ENCODE peak calls at places on chromosomes 16 and 17, in nine cellular contexts. K is A549, S is SK-N-SH, F is GM23338, P is HCT116, L is HepG2, Y is K562, T is Panc1, U is GM12878. N is an unnamed sample.

GRCh38 chr16:87458424-87458915 is 34.4 kb downstream of the ZCCHC14 start:
- DNase-seq in Y (no peak), P (no peak), L (no peak), F (no peak), U (no peak), K (no peak), S (peak), T (no peak), N (no peak)

GRCh38 chr17:35089846-35090193 is 26.3 kb upstream of the RFFL start:
- DNase-seq in K (peak), S (no peak), U (no peak), L (peak), T (no peak), F (peak), P (no peak), Y (peak), N (peak)

GRCh38 chr17:12813680-12814079 is 24.4 kb downstream of the ARHGAP44 start:
- DNase-seq in P (no peak), U (no peak), K (no peak), Y (no peak), S (no peak), F (no peak), T (no peak), L (no peak), N (no peak)

GRCh38 chr16:11029948-11030347 is 85.6 kb downstream of the CLEC16A start:
- DNase-seq in T (no peak), F (no peak), U (no peak), L (no peak), K (no peak), S (no peak), Y (no peak), P (no peak), N (no peak)

GRCh38 chr17:951388-952132 is 28.0 kb downstream of the NXN start:
- DNase-seq in Y (no peak), L (peak), S (no peak), F (peak), K (peak), U (no peak), P (no peak), T (no peak), N (peak)

GRCh38 chr17:17633310-17633709 is 41.8 kb upstream of the PEMT start:
- DNase-seq in K (no peak), U (no peak), Y (no peak), L (no peak), S (no peak), P (no peak), T (no peak), F (no peak), N (no peak)

GRCh38 chr16:89712476-89712805 is 8.3 kb downstream of the VPS9D1 start:
- DNase-seq in L (no peak), S (peak), Y (peak), P (no peak), U (no peak), K (no peak), F (no peak), T (no peak), N (no peak)

GRCh38 chr16:67656344-67657016 is 3.6 kb downstream of the ACD start:
- DNase-seq in U (no peak), Y (no peak), T (no peak), F (no peak), S (no peak), L (no peak), K (no peak), P (no peak), N (no peak)

GRCh38 chr17:60292697-60293096 is 99.2 kb downstream of the USP32 start:
- DNase-seq in L (no peak), K (no peak), T (no peak), U (no peak), S (no peak), P (no peak), F (no peak), Y (no peak), N (no peak)

GRCh38 chr16:31695667-31696066 is 168.0 kb downstream of the AHSP start:
- DNase-seq in L (no peak), T (no peak), F (no peak), Y (no peak), U (no peak), S (no peak), P (no peak), K (no peak), N (no peak)

GRCh38 chr17:43868236-43868994 is 21.4 kb downstream of the CD300LG start:
- DNase-seq in T (no peak), P (no peak), S (no peak), Y (no peak), U (no peak), L (no peak), K (no peak), F (no peak), N (peak)

GRCh38 chr16:71669926-71670536 is 44.0 kb downstream of the MARVELD3 start:
- DNase-seq in L (no peak), F (no peak), T (no peak), Y (no peak), P (no peak), K (peak), U (no peak), S (no peak), N (no peak)

GRCh38 chr16:65244811-65245210 is 122.9 kb upstream of the CDH11 start:
- DNase-seq in L (no peak), U (no peak), F (no peak), P (no peak), S (no peak), K (no peak), T (no peak), Y (no peak), N (no peak)

GRCh38 chr17:79294459-79295071 is 219.9 kb downstream of the ENGASE start:
- DNase-seq in F (peak), L (peak), P (no peak), S (no peak), Y (peak), T (no peak), K (peak), U (no peak), N (peak)

GRCh38 chr17:14165672-14166071 is 71.0 kb downstream of the CDRT15 start:
- DNase-seq in Y (no peak), F (no peak), U (no peak), T (no peak), L (no peak), S (no peak), P (no peak), K (no peak), N (no peak)

GRCh38 chr17:77432791-77433190 is 292.0 kb downstream of the SEC14L1 start:
- DNase-seq in F (no peak), T (no peak), K (no peak), P (no peak), S (no peak), L (no peak), U (no peak), Y (no peak), N (no peak)

GRCh38 chr16:19123535-19124178 is 9.9 kb downstream of the ITPRIPL2 start:
- DNase-seq in K (peak), T (no peak), Y (no peak), U (no peak), P (no peak), F (no peak), L (peak), S (no peak), N (no peak)

GRCh38 chr16:77288222-77288621 is 89.0 kb downstream of the SYCE1L start:
- DNase-seq in U (no peak), T (no peak), K (peak), S (no peak), Y (no peak), P (no peak), L (no peak), F (no peak), N (no peak)

GRCh38 chr16:48438414-48438813 is 53.2 kb upstream of the SIAH1 start:
- DNase-seq in L (no peak), T (no peak), S (no peak), K (no peak), F (no peak), U (no peak), Y (no peak), P (no peak), N (no peak)

GRCh38 chr17:12979826-12980500 is 37.9 kb downstream of the ELAC2 start:
- DNase-seq in P (no peak), T (no peak), S (no peak), F (no peak), U (no peak), K (no peak), L (no peak), Y (no peak), N (no peak)

GRCh38 chr17:72387969-72388368 is 267.1 kb downstream of the SOX9 start:
- DNase-seq in P (no peak), T (no peak), K (no peak), Y (no peak), L (no peak), S (no peak), U (no peak), F (no peak), N (no peak)

GRCh38 chr16:4101421-4102275 is 14.6 kb downstream of the ADCY9 start:
- DNase-seq in F (no peak), L (no peak), K (no peak), P (no peak), T (no peak), U (no peak), Y (no peak), S (no peak), N (no peak)

GRCh38 chr17:60390881-60391418 is 983 bp downstream of the USP32 start:
- DNase-seq in P (no peak), K (peak), U (no peak), Y (no peak), L (peak), F (no peak), T (no peak), S (peak), N (peak)

GRCh38 chr16:12093902-12094301 is 117.4 kb downstream of the SNX29 start:
- DNase-seq in S (no peak), F (no peak), T (no peak), U (no peak), L (no peak), P (no peak), K (no peak), Y (no peak), N (no peak)

GRCh38 chr16:29839822-29840221 is 19.6 kb downstream of the MVP start:
- DNase-seq in L (no peak), S (no peak), T (no peak), P (no peak), F (no peak), K (no peak), U (no peak), Y (no peak), N (no peak)

GRCh38 chr16:27985981-27986380 is 77.5 kb downstream of the GSG1L start:
- DNase-seq in K (no peak), F (no peak), S (no peak), Y (no peak), L (no peak), P (no peak), U (no peak), T (no peak), N (no peak)

GRCh38 chr16:27983244-27983643 is 80.3 kb downstream of the GSG1L start:
- DNase-seq in U (no peak), T (no peak), K (no peak), Y (no peak), L (no peak), P (no peak), F (no peak), S (no peak), N (no peak)

GRCh38 chr16:27982184-27982583 is 81.3 kb downstream of the GSG1L start:
- DNase-seq in Y (peak), F (no peak), P (peak), T (no peak), S (no peak), L (no peak), U (no peak), K (peak), N (no peak)

GRCh38 chr16:27980919-27981670 is 82.4 kb downstream of the GSG1L start:
- DNase-seq in K (no peak), Y (no peak), T (no peak), F (no peak), U (no peak), S (peak), P (no peak), L (no peak), N (no peak)

GRCh38 chr16:27984121-27984520 is 79.4 kb downstream of the GSG1L start:
- DNase-seq in K (no peak), S (no peak), L (no peak), F (no peak), T (no peak), U (no peak), Y (no peak), P (no peak), N (no peak)
- TF ChIP-seq REST in K (no peak), S (no peak), L (no peak), F (no peak), T (no peak), U (no peak), Y (no peak), P (no peak), N (no peak)

GRCh38 chr17:70144260-70144846 is 25.0 kb upstream of the KCNJ2 start:
- DNase-seq in K (peak), L (peak), Y (peak), U (no peak), F (peak), S (peak), P (peak), T (no peak), N (no peak)
- TF ChIP-seq REST in K (no peak), L (no peak), Y (no peak), U (no peak), F (no peak), S (no peak), P (no peak), T (no peak), N (no peak)

DNA sequence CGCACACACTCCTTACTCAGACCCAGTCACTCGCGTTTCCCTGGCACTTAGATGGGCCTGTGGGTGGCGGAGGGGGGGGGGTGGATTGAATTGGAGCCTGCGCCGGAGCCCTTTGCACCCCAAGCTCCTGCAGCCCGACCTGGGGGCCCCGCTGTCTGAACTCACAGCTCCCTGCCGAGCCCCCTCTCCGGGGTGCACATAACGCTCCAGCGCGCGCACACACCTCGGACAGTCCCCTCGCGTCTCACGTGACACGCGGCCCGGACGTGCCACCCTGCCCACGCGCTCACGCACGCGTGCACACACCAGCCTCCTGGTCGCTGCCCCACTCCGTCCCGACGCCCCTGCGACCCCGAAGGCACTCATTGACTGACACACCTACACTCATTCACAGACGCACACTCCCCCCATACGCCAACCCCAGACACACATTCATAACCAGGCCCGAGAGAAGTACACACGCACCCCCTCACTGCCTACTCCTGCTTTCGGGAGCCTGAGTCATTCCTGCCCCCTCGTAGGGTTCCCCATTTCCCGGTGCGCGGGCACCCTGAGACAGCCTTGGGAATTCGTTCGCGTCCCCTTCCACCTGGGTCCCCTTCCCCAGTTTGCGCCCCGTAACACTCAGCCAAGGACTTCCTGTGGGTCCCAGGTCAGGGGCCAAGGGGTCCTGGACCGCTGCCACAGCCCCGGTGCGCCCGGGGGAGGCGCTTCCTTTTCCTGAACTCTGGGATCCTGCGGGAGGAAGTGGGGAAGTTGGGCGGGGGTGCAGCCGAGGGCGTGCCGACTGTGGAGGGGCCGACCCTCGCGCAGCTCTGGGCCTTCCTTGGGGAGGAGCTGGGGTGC is 1.1 kb downstream of the TBKBP1 start:
- DNase-seq in P (no peak), Y (peak), L (no peak), S (peak), U (no peak), K (no peak), F (peak), T (no peak), N (peak)
- TF ChIP-seq REST in P (no peak), Y (no peak), L (no peak), S (no peak), U (no peak), K (no peak), F (no peak), T (no peak), N (no peak)

DNA sequence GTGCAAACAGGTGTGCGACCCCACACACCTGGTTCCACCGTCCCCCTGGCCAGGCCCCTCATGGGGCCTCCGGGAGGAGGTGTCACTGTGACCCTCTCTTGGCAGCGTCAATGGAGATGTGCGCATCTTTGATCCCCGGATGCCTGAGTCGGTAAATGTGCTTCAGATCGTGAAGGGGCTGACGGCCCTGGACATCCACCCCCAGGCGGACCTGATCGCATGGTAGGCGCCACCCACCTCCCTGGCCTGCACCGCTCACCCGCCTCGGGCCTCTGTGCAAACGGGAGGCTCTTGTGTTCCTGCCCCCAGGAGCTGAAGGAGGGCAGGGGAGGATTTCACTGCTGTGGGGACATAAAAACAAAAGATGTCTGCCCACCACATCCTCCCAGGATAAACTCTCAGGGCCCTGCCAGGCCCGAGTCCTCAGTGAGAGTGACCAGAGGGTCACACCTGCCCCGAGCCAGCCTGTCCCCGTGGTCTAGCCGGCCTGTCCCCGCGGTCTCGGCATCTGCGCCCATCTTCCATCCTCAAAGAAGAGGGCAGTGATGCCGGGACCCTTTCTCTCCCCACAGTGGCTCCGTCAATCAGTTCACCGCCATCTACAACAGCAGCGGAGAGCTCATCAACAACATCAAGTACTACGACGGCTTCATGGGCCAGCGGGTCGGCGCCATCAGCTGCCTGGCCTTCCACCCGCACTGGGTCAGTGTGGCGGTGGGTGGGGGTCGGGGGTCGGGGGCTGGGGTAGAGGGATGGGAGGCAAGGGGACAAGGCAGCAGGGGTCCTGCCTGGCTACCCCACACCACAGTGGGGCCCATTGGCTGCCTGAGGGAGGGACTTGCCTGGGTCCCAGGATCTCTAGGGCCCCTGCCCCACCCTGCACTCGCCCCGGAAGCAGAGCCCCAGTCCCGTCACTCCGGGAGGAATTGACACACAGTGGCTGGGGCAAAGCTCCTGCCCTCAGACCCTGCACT is 29.0 kb upstream of the CHMP6 start:
- DNase-seq in Y (no peak), L (no peak), T (no peak), K (no peak), F (no peak), S (no peak), U (no peak), P (no peak), N (no peak)
- TF ChIP-seq REST in Y (no peak), L (no peak), T (no peak), K (no peak), F (no peak), S (no peak), U (no peak), P (no peak), N (no peak)

GRCh38 chr17:50087912-50088405 is 7.2 kb upstream of the PDK2 start:
- DNase-seq in U (no peak), S (no peak), T (no peak), P (no peak), L (no peak), F (no peak), K (no peak), Y (no peak), N (no peak)

GRCh38 chr17:50090071-50090470 is 5.1 kb upstream of the PDK2 start:
- DNase-seq in P (no peak), Y (no peak), T (no peak), K (no peak), F (no peak), S (no peak), L (no peak), U (no peak), N (no peak)

GRCh38 chr17:50088952-50089825 is 6.0 kb upstream of the PDK2 start:
- DNase-seq in Y (no peak), P (no peak), F (no peak), K (no peak), T (no peak), S (no peak), U (no peak), L (no peak), N (no peak)

GRCh38 chr17:50090971-50091950 is 3.9 kb upstream of the PDK2 start:
- DNase-seq in S (no peak), U (no peak), T (no peak), L (no peak), P (no peak), Y (no peak), F (no peak), K (no peak), N (no peak)

DNA sequence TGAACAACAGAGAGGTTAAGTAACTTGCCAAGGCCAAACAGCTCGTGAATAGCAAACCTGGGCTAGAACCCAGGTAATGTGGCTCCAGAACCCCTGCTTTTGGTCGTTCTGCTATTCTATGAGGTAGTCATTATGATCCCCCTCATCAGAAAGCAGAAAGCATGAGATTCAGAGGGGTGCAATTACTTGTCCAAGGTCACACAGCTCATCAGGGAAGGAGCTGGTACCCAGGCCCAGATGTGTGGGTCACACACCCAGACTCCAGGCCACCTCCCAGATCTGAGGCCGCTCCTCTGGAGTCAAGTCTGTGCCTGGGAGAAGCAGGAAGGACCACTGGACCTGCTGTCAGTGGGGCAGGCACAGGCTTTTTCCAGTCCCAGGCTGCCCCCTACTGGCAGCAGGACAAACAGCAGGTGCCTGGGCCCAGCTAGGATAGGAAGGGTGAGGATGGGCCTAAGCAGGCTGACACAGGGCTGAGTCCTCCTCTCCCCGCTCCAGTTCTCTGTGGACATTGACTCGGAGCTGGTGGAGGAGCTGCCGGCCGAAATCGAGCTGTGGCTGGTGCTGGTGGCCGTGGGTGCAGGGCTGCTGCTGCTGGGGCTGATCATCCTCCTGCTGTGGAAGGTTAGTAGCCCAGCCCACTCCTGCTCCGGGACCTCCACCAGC is 7.8 kb upstream of the PDK2 start:
- DNase-seq in P (peak), U (no peak), Y (peak), T (no peak), F (peak), L (peak), S (peak), K (peak), N (no peak)
- TF ChIP-seq REST in P (no peak), U (no peak), Y (no peak), T (no peak), F (no peak), L (no peak), S (no peak), K (peak), N (no peak)

GRCh38 chr17:57464191-57464864 is 208.0 kb downstream of the MSI2 start:
- DNase-seq in T (no peak), Y (no peak), U (no peak), S (no peak), P (no peak), F (no peak), L (no peak), K (no peak), N (no peak)

GRCh38 chr17:57462007-57462579 is 205.8 kb downstream of the MSI2 start:
- DNase-seq in K (no peak), T (no peak), S (no peak), Y (no peak), L (no peak), F (no peak), U (no peak), P (no peak), N (no peak)

GRCh38 chr17:57461082-57461481 is 204.8 kb downstream of the MSI2 start:
- DNase-seq in K (no peak), U (no peak), Y (no peak), T (no peak), S (no peak), P (no peak), L (no peak), F (no peak), N (no peak)

GRCh38 chr17:57465551-57465950 is 209.2 kb downstream of the MSI2 start:
- DNase-seq in Y (no peak), U (no peak), F (no peak), K (no peak), L (no peak), T (no peak), S (no peak), P (no peak), N (no peak)

GRCh38 chr17:57463103-57463885 is 207.0 kb downstream of the MSI2 start:
- DNase-seq in Y (peak), P (no peak), F (no peak), T (no peak), L (peak), K (peak), S (no peak), U (peak), N (no peak)
- TF ChIP-seq REST in Y (no peak), P (no peak), F (no peak), T (no peak), L (no peak), K (no peak), S (no peak), U (peak), N (no peak)